ENCODE peak calls at places on chromosomes 6 and 20, in six cellular contexts. Q is OCI-LY7, E is pancreas, W is psoas muscle, S is A549, I is breast epithelium. B is an unnamed sample.

GRCh38 chr6:36120539-36120938 is 9.8 kb upstream of the MAPK13 start:
- DNase-seq in E (no peak), S (no peak), Q (peak), W (no peak), I (no peak), B (no peak)

GRCh38 chr6:103797738-103798137 is 1062.0 kb downstream of the HACE1 start:
- DNase-seq in I (no peak), Q (peak), E (no peak), S (no peak), W (no peak), B (no peak)

GRCh38 chr6:73652637-73653570 is 888 bp downstream of the SLC17A5 start:
- DNase-seq in S (peak), I (no peak), E (peak), Q (peak), W (peak), B (peak)

GRCh38 chr6:154909821-154910220 is 85.3 kb upstream of the TIAM2 start:
- DNase-seq in W (no peak), Q (no peak), E (no peak), I (no peak), S (no peak), B (no peak)

GRCh38 chr6:37620519-37620918 is 77.2 kb downstream of the MDGA1 start:
- DNase-seq in Q (no peak), W (no peak), I (no peak), S (no peak), E (no peak), B (no peak)

GRCh38 chr6:15435468-15435867 is 189.6 kb downstream of the JARID2 start:
- DNase-seq in E (no peak), S (no peak), Q (no peak), I (no peak), W (no peak), B (no peak)

GRCh38 chr6:37033255-37033654 is 27.8 kb downstream of the FGD2 start:
- DNase-seq in W (no peak), I (no peak), S (no peak), Q (no peak), E (no peak), B (no peak)

GRCh38 chr20:846894-847278 is 13.4 kb downstream of the FAM110A start:
- DNase-seq in I (no peak), Q (peak), S (no peak), E (no peak), W (no peak), B (no peak)

GRCh38 chr6:134938896-134939295 is 11.0 kb downstream of the ALDH8A1 start:
- DNase-seq in E (no peak), Q (peak), W (no peak), S (no peak), I (no peak), B (no peak)

GRCh38 chr6:16690244-16691142 is 70.8 kb downstream of the ATXN1 start:
- DNase-seq in S (no peak), E (no peak), W (no peak), Q (no peak), I (no peak), B (no peak)

GRCh38 chr6:55490871-55491270 is 88.1 kb downstream of the HMGCLL1 start:
- DNase-seq in I (no peak), E (no peak), Q (no peak), S (no peak), W (no peak), B (no peak)

GRCh38 chr6:95216560-95216959 is 360.8 kb upstream of the MANEA start:
- DNase-seq in S (no peak), Q (no peak), I (no peak), E (no peak), W (no peak), B (no peak)

GRCh38 chr20:34703573-34704176 is 469 bp upstream of the TP53INP2 start:
- DNase-seq in E (peak), I (peak), W (no peak), S (no peak), Q (peak), B (no peak)

GRCh38 chr6:108921547-108922331 is 73.5 kb downstream of the ARMC2 start:
- DNase-seq in E (no peak), W (peak), S (no peak), Q (no peak), I (no peak), B (no peak)
- H3K27ac ChIP-seq in E (no peak), W (peak), S (no peak), Q (no peak), I (peak), B (no peak)

GRCh38 chr20:13865156-13865555 is 80.3 kb downstream of the NDUFAF5 start:
- DNase-seq in Q (no peak), W (no peak), I (no peak), S (no peak), E (no peak), B (no peak)
- H3K27ac ChIP-seq in Q (no peak), W (peak), I (peak), S (no peak), E (no peak), B (no peak)

GRCh38 chr6:43784049-43784855 is 14.2 kb downstream of the VEGFA start:
- DNase-seq in S (no peak), Q (no peak), I (no peak), E (no peak), W (no peak), B (no peak)
- H3K27ac ChIP-seq in S (no peak), Q (no peak), I (no peak), E (no peak), W (peak), B (no peak)

GRCh38 chr6:30513451-30513850 is 24.1 kb downstream of the HLA-E start:
- DNase-seq in Q (no peak), I (no peak), W (no peak), E (no peak), S (no peak), B (no peak)
- H3K27ac ChIP-seq in Q (no peak), I (no peak), W (no peak), E (no peak), S (no peak), B (no peak)

GRCh38 chr6:13026100-13026499 is 302.2 kb downstream of the TBC1D7 start:
- DNase-seq in W (no peak), I (no peak), S (no peak), Q (no peak), E (no peak), B (no peak)

GRCh38 chr6:13024616-13025015 is 303.7 kb downstream of the TBC1D7 start:
- DNase-seq in W (no peak), S (no peak), I (no peak), E (no peak), Q (no peak), B (no peak)

GRCh38 chr6:13030421-13030820 is 297.9 kb downstream of the TBC1D7 start:
- DNase-seq in I (no peak), Q (no peak), S (no peak), E (no peak), W (no peak), B (no peak)

GRCh38 chr6:13026557-13026956 is 301.8 kb downstream of the TBC1D7 start:
- DNase-seq in S (no peak), W (no peak), E (peak), I (no peak), Q (no peak), B (no peak)

GRCh38 chr6:13027200-13027599 is 301.1 kb downstream of the TBC1D7 start:
- DNase-seq in S (no peak), W (no peak), I (no peak), Q (no peak), E (no peak), B (no peak)
- H3K27ac ChIP-seq in S (no peak), W (no peak), I (no peak), Q (no peak), E (no peak), B (no peak)

GRCh38 chr6:1906625-1907024 is 296.9 kb downstream of the FOXC1 start:
- DNase-seq in I (no peak), S (no peak), Q (no peak), W (no peak), E (no peak), B (no peak)
- H3K27ac ChIP-seq in I (no peak), S (no peak), Q (no peak), W (no peak), E (no peak), B (no peak)

GRCh38 chr6:139252018-139252390 is 39.8 kb downstream of the TXLNB start:
- DNase-seq in S (no peak), E (no peak), W (no peak), Q (no peak), I (no peak), B (no peak)
- H3K27ac ChIP-seq in S (no peak), E (no peak), W (peak), Q (no peak), I (peak), B (no peak)

GRCh38 chr6:166459906-166460305 is 77.2 kb upstream of the MPC1 start:
- DNase-seq in W (no peak), S (no peak), Q (no peak), I (no peak), E (no peak), B (no peak)
- H3K27ac ChIP-seq in W (no peak), S (no peak), Q (no peak), I (no peak), E (no peak), B (no peak)

GRCh38 chr20:31678389-31679356 is 41.0 kb downstream of the COX4I2 start:
- DNase-seq in I (no peak), W (no peak), S (no peak), E (no peak), Q (no peak), B (no peak)
- H3K27ac ChIP-seq in I (peak), W (no peak), S (peak), E (peak), Q (no peak), B (peak)

GRCh38 chr20:49739042-49739441 is 25.4 kb upstream of the B4GALT5 start:
- DNase-seq in I (no peak), W (no peak), Q (no peak), E (no peak), S (no peak), B (no peak)

GRCh38 chr20:49742948-49743347 is 29.3 kb upstream of the B4GALT5 start:
- DNase-seq in S (no peak), I (no peak), Q (no peak), E (no peak), W (no peak), B (no peak)

GRCh38 chr20:49741940-49742339 is 28.3 kb upstream of the B4GALT5 start:
- DNase-seq in S (no peak), E (no peak), W (no peak), I (no peak), Q (no peak), B (no peak)

GRCh38 chr20:49737260-49737659 is 23.6 kb upstream of the B4GALT5 start:
- DNase-seq in I (no peak), E (no peak), Q (peak), W (no peak), S (no peak), B (no peak)

DNA sequence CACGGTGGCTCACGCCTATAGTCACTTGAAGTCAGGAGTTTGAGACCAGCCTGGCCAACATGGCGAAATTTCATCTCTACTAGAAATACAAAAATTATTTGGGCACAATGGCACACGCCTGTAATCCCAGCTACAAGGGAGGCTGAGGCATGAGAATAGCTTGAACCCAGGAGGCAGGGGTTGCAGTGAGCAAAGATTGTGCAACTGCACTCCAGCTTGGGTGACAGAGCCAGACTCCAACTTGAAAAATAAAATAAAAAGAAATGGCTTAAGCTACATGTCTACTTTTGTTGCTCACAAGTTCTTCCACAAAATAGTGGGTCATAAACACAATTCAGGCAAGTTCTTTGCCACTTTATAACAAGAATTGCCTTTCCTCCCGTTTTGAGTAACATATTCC is 27.1 kb upstream of the B4GALT5 start:
- DNase-seq in E (no peak), Q (no peak), W (no peak), I (no peak), S (no peak), B (no peak)
- H3K27ac ChIP-seq in E (no peak), Q (no peak), W (no peak), I (no peak), S (peak), B (no peak)